ENCODE peak calls at places on chromosomes 5 and 9, in four cellular contexts. One of them, this sample, is unnamed. For H3K4me1, the result is how much of the 10 kb centered on the place peaks cover.

GRCh38 chr5:151234476-151235238 is 10.8 kb upstream of the CCDC69 start:
- DNase-seq in MM.1S: peak
- DNase-seq in hepatocyte: peak
- DNase-seq in heart left ventricle: peak
- DNase-seq in this sample: peak

GRCh38 chr9:70639853-70640814 is 225.7 kb upstream of the KLF9 start:
- DNase-seq in MM.1S: peak
- DNase-seq in heart left ventricle: no peak
- DNase-seq in hepatocyte: peak
- DNase-seq in this sample: no peak

GRCh38 chr9:110821064-110821463 is 152.5 kb downstream of the MUSK start:
- DNase-seq in MM.1S: peak
- DNase-seq in heart left ventricle: no peak
- DNase-seq in hepatocyte: no peak
- DNase-seq in this sample: no peak

GRCh38 chr9:34190996-34191892 is 12.4 kb downstream of the UBAP1 start:
- DNase-seq in MM.1S: no peak
- DNase-seq in hepatocyte: peak
- DNase-seq in heart left ventricle: no peak
- DNase-seq in this sample: no peak

GRCh38 chr9:114047717-114048116 is 30.4 kb downstream of the AMBP start:
- DNase-seq in heart left ventricle: no peak
- DNase-seq in hepatocyte: no peak
- DNase-seq in MM.1S: no peak
- DNase-seq in this sample: no peak

GRCh38 chr9:114275246-114275994 is 47.5 kb upstream of the ORM1 start:
- DNase-seq in MM.1S: no peak
- DNase-seq in heart left ventricle: no peak
- DNase-seq in hepatocyte: no peak
- DNase-seq in this sample: peak

GRCh38 chr9:81546498-81546897 is 142.8 kb downstream of the TLE1 start:
- DNase-seq in heart left ventricle: no peak
- DNase-seq in hepatocyte: no peak
- DNase-seq in MM.1S: no peak
- DNase-seq in this sample: no peak

GRCh38 chr9:99491408-99492259 is 269.6 kb downstream of the SEC61B start:
- DNase-seq in MM.1S: peak
- DNase-seq in heart left ventricle: no peak
- DNase-seq in hepatocyte: no peak
- DNase-seq in this sample: no peak

GRCh38 chr5:40361378-40361777 is 318.3 kb upstream of the PTGER4 start:
- DNase-seq in MM.1S: no peak
- DNase-seq in hepatocyte: no peak
- DNase-seq in heart left ventricle: no peak
- DNase-seq in this sample: no peak

GRCh38 chr9:133420392-133420827 is 1.8 kb upstream of the ADAMTS13 start:
- DNase-seq in hepatocyte: no peak
- DNase-seq in MM.1S: peak
- DNase-seq in heart left ventricle: no peak
- DNase-seq in this sample: no peak

GRCh38 chr5:16983022-16983639 is 47.0 kb upstream of the MYO10 start:
- DNase-seq in MM.1S: no peak
- DNase-seq in hepatocyte: no peak
- DNase-seq in heart left ventricle: no peak
- DNase-seq in this sample: no peak

DNA sequence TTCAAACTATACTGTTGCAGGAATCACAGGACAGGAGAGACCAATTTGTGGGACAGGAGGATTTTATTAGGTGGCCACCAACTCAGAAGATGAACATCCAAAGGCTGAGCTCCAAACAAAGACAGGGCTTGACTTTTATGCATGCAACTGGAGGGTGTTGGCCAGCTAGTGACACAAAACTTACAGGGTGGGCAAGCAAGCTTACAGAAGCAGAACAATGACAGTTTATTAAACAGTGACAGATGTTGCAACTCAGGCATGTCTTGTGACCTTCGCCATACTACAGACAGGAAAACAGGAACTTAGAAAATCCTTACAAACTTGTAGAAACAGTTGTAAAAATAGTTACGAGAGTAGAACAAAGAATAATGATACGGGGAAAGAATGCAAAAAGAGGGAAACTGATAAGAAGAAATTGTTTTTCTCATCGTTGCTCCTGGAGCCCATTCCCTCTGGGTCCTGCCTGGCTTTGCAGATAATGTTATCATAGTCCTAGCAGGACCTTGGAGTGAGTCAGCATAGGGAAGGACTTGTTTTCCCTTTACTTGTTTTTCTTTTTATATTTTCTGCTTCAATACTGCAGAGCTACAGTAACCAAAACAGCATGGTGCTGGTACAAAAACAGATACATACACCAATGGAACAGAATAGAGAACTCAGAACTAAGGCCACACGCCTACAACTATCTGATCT is 2083.0 kb upstream of the ACO1 start:
- DNase-seq in MM.1S: no peak
- DNase-seq in heart left ventricle: no peak
- DNase-seq in hepatocyte: peak
- DNase-seq in this sample: no peak
- TF ChIP-seq CTCF in MM.1S: no peak
- TF ChIP-seq CTCF in heart left ventricle: no peak
- TF ChIP-seq CTCF in hepatocyte: no peak
- TF ChIP-seq CTCF in this sample: no peak

DNA sequence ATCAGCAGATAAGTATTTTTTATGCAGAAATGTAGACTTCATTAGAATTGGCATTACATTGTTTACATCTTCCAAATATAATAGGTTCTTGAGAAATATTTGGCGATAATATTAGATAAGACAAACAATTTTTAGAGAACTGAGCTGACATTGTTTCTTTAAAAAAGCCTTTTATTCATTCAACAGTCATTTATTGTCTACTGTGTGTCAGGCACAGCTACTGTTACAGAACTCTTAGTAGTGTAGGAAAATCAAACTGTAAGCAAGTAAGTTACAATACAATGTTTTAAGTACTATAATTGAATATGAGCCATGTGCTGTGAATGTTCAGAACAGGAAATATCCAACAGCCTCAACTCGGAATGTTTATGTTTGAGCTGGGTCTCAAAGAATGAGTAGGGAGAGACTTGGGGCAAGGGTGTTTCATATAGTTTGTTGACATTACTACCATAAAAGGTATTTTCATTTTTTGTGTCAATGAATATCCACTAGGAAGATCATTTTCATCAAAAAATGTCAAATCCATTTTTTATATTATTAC is 114.0 kb downstream of the CDC42SE2 start:
- DNase-seq in hepatocyte: no peak
- DNase-seq in MM.1S: no peak
- DNase-seq in heart left ventricle: no peak
- DNase-seq in this sample: no peak
- H3K4me1 ChIP-seq in hepatocyte: under half
- H3K4me1 ChIP-seq in MM.1S: half or more
- H3K4me1 ChIP-seq in heart left ventricle: under half
- H3K4me1 ChIP-seq in this sample: under half

DNA sequence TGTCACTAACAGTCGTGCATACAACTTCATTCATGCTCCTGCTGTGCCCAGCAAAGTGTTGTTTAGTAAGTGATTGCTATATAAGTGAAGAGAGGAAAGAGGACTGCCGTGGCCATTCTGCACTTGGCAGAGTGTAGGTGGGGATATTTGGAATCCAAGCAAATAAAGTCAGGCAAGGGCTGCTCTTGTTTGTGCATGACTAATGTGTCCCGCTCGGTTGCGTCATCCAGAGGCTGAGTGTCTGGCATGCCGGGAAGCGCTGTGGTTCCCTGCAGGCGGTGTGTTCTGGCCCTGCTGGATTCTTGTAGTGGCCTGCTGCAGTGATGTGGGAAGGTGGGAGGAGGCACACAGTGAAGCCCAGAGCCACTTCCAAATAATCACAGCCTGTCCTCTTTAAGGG is 136.9 kb upstream of the ANKH start:
- DNase-seq in MM.1S: no peak
- DNase-seq in hepatocyte: peak
- DNase-seq in heart left ventricle: peak
- DNase-seq in this sample: peak
- H3K27ac ChIP-seq in MM.1S: no peak
- H3K27ac ChIP-seq in hepatocyte: peak
- H3K27ac ChIP-seq in heart left ventricle: peak
- H3K27ac ChIP-seq in this sample: no peak

GRCh38 chr5:44332360-44332971 is 56.8 kb downstream of the FGF10 start:
- DNase-seq in hepatocyte: peak
- DNase-seq in heart left ventricle: no peak
- DNase-seq in MM.1S: peak
- DNase-seq in this sample: no peak
- TF ChIP-seq CTCF in hepatocyte: peak
- TF ChIP-seq CTCF in heart left ventricle: peak
- TF ChIP-seq CTCF in MM.1S: peak
- TF ChIP-seq CTCF in this sample: peak

GRCh38 chr5:72246954-72247442 is 73.0 kb downstream of the MRPS27 start:
- DNase-seq in heart left ventricle: no peak
- DNase-seq in MM.1S: no peak
- DNase-seq in hepatocyte: no peak
- DNase-seq in this sample: no peak
- H3K4me1 ChIP-seq in heart left ventricle: half or more
- H3K4me1 ChIP-seq in MM.1S: under half
- H3K4me1 ChIP-seq in hepatocyte: under half
- H3K4me1 ChIP-seq in this sample: under half

GRCh38 chr5:95857185-95857945 is 34.8 kb upstream of the GLRX start:
- DNase-seq in heart left ventricle: peak
- DNase-seq in hepatocyte: peak
- DNase-seq in MM.1S: no peak
- DNase-seq in this sample: peak

GRCh38 chr5:95858023-95858461 is 35.5 kb upstream of the GLRX start:
- DNase-seq in MM.1S: no peak
- DNase-seq in heart left ventricle: no peak
- DNase-seq in hepatocyte: peak
- DNase-seq in this sample: no peak

GRCh38 chr5:95858661-95859326 is 36.3 kb upstream of the GLRX start:
- DNase-seq in heart left ventricle: peak
- DNase-seq in MM.1S: peak
- DNase-seq in hepatocyte: peak
- DNase-seq in this sample: peak

GRCh38 chr5:95859327-95860060 is 37.0 kb upstream of the GLRX start:
- DNase-seq in heart left ventricle: no peak
- DNase-seq in hepatocyte: peak
- DNase-seq in MM.1S: no peak
- DNase-seq in this sample: no peak

DNA sequence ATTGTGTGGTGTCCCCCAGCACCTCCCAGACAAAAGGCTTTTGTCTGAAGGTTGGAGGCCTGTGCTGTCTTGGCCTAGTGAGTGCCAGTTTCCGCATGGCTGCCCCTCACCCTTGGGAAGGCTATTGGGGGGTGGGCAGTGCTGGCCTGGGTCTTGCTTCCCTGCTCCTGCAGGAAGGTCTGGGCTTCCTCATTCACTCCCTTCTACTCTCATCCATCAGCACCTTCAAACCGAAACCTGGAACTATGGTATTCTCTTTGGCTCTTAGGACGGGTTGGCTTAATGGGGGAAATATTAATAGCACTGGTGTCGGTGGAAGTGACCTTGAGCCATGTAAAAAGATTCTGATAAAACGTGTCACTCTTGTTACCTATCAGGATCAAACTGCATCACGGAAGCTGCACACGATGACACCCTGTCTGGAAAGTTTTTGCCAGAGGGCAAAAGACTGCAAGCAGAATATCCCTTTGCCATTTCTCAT is 34.0 kb upstream of the GLRX start:
- DNase-seq in MM.1S: no peak
- DNase-seq in hepatocyte: no peak
- DNase-seq in heart left ventricle: no peak
- DNase-seq in this sample: no peak
- H3K27ac ChIP-seq in MM.1S: no peak
- H3K27ac ChIP-seq in hepatocyte: peak
- H3K27ac ChIP-seq in heart left ventricle: peak
- H3K27ac ChIP-seq in this sample: peak

DNA sequence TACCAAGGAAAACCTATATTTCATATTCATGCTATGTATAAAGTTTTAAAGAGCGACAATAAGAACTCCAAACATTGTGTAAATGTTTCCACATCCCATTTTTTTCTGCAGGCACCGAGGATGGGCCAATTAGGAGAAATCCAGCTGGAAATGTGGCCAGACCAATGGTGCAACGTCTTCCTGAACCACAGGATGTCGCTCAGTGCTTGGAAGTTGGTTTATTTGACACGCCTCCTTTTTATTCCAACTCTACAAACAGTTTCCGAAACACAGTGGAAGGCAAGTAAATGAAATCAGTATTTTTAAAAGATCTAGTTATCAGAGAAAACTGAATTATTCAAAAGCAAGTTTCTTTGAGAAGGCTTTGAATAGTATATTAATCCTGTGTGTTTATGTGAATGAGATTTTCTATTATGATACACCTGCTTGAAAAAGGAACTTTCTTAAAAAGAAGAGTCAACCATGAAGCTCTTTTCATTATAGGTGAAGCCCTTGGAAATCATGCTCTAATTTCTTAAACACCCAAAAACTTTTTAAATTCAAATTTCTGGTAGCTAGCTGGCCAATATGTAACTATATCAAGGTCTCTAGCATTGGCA is 9.1 kb downstream of the TYRP1 start:
- DNase-seq in hepatocyte: peak
- DNase-seq in heart left ventricle: no peak
- DNase-seq in MM.1S: no peak
- DNase-seq in this sample: peak
- TF ChIP-seq CTCF in hepatocyte: peak
- TF ChIP-seq CTCF in heart left ventricle: peak
- TF ChIP-seq CTCF in MM.1S: no peak
- TF ChIP-seq CTCF in this sample: peak

GRCh38 chr5:132445640-132445923 is 45.0 kb downstream of the IRF1 start:
- DNase-seq in hepatocyte: no peak
- DNase-seq in MM.1S: no peak
- DNase-seq in heart left ventricle: no peak
- DNase-seq in this sample: no peak

GRCh38 chr5:132444061-132444460 is 46.5 kb downstream of the IRF1 start:
- DNase-seq in heart left ventricle: no peak
- DNase-seq in MM.1S: no peak
- DNase-seq in hepatocyte: no peak
- DNase-seq in this sample: no peak

GRCh38 chr5:132445930-132446329 is 44.6 kb downstream of the IRF1 start:
- DNase-seq in MM.1S: no peak
- DNase-seq in hepatocyte: no peak
- DNase-seq in heart left ventricle: no peak
- DNase-seq in this sample: no peak

GRCh38 chr5:132446621-132447020 is 44.0 kb downstream of the IRF1 start:
- DNase-seq in heart left ventricle: no peak
- DNase-seq in MM.1S: no peak
- DNase-seq in hepatocyte: no peak
- DNase-seq in this sample: no peak

GRCh38 chr5:132444841-132445639 is 45.5 kb downstream of the IRF1 start:
- DNase-seq in heart left ventricle: no peak
- DNase-seq in hepatocyte: no peak
- DNase-seq in MM.1S: no peak
- DNase-seq in this sample: no peak
- H3K4me1 ChIP-seq in heart left ventricle: half or more
- H3K4me1 ChIP-seq in hepatocyte: under half
- H3K4me1 ChIP-seq in MM.1S: under half
- H3K4me1 ChIP-seq in this sample: under half

This sample was measured in kidney.